ENCODE peak calls at places on chromosomes 7 and 10, in four cellular contexts. H is mesenchymal stem cell, J is IMR-90, I is neuronal stem cell. T is an unnamed sample.

GRCh38 chr10:49308881-49309280 is 9.9 kb downstream of the C10orf71 start:
- DNase-seq in J (no peak), H (no peak), I (no peak), T (no peak)

GRCh38 chr10:110802090-110802489 is 69.6 kb upstream of the PDCD4 start:
- DNase-seq in I (no peak), J (peak), H (peak), T (no peak)

GRCh38 chr10:16822726-16823360 is 5.6 kb upstream of the RSU1 start:
- DNase-seq in H (no peak), J (no peak), I (no peak), T (no peak)

GRCh38 chr10:129098517-129098916 is 368.5 kb upstream of the MGMT start:
- DNase-seq in I (no peak), J (no peak), H (no peak), T (no peak)

GRCh38 chr7:44911911-44912310 is 26.6 kb upstream of the PURB start:
- DNase-seq in J (no peak), H (no peak), I (no peak), T (no peak)

GRCh38 chr7:112495820-112496462 is 15.2 kb downstream of the LSMEM1 start:
- DNase-seq in I (peak), H (peak), J (peak), T (peak)

GRCh38 chr7:36440880-36441279 is 51.2 kb downstream of the ANLN start:
- DNase-seq in I (no peak), H (peak), J (peak), T (no peak)

GRCh38 chr10:88027570-88027969 is 164.1 kb downstream of the PTEN start:
- DNase-seq in I (no peak), J (no peak), H (no peak), T (no peak)

GRCh38 chr7:133274265-133274664 is 21.4 kb downstream of the EXOC4 start:
- DNase-seq in H (no peak), J (no peak), I (no peak), T (no peak)

GRCh38 chr7:103752995-103753394 is 236.5 kb downstream of the RELN start:
- DNase-seq in H (no peak), I (no peak), J (peak), T (no peak)

GRCh38 chr10:98349508-98349922 is 65.5 kb downstream of the PYROXD2 start:
- DNase-seq in J (peak), I (no peak), H (peak), T (no peak)

GRCh38 chr10:96831867-96832720 is at the start of gene LCOR:
- DNase-seq in J (peak), I (peak), H (peak), T (peak)

GRCh38 chr7:127231415-127231814 is 21.3 kb downstream of the GRM8 start:
- DNase-seq in J (no peak), H (no peak), I (no peak), T (no peak)
- H4K8ac ChIP-seq in J (no peak), H (no peak), I (no peak), T (no peak)

GRCh38 chr7:151340794-151341356 is 737 bp upstream of the NUB1 start:
- DNase-seq in J (no peak), H (no peak), I (no peak), T (peak)
- H4K8ac ChIP-seq in J (peak), H (peak), I (no peak), T (peak)

GRCh38 chr10:208616-209015 is 73.4 kb downstream of the ZMYND11 start:
- DNase-seq in I (no peak), H (no peak), J (no peak), T (no peak)

GRCh38 chr10:210297-210696 is 75.0 kb downstream of the ZMYND11 start:
- DNase-seq in I (no peak), J (no peak), H (no peak), T (no peak)

DNA sequence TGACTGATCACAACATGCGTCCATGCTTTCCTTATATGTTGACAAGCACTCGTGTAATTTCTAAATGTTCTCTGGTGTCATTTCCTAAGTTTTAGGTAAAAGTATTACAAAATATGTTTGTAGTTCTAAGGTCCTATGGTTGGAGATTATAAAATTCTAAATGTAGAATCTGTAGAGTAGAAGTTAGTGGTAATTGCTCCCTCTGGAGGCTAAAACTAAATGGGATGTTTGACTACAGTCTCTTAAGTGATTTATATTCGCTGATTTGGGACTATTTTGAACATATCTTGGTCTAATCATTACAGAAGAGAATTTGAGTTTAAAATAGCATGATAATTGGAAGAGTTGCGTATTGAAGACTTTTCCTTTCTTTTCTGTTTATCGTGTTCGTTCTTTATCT is 74.1 kb downstream of the ZMYND11 start:
- DNase-seq in J (peak), H (no peak), I (no peak), T (no peak)
- H4K8ac ChIP-seq in J (no peak), H (no peak), I (no peak), T (no peak)

GRCh38 chr7:155355176-155355575 is 57.5 kb downstream of the INSIG1 start:
- DNase-seq in I (no peak), H (no peak), J (no peak), T (no peak)

GRCh38 chr7:155355745-155356144 is 58.1 kb downstream of the INSIG1 start:
- DNase-seq in H (no peak), J (no peak), I (no peak), T (no peak)

GRCh38 chr7:155358066-155358947 is 60.6 kb downstream of the INSIG1 start:
- DNase-seq in H (no peak), I (no peak), J (no peak), T (no peak)

GRCh38 chr7:155357573-155358041 is 59.9 kb downstream of the INSIG1 start:
- DNase-seq in H (no peak), J (peak), I (no peak), T (no peak)

GRCh38 chr7:155356323-155357105 is 58.8 kb downstream of the INSIG1 start:
- DNase-seq in H (peak), I (no peak), J (no peak), T (no peak)
- H4K8ac ChIP-seq in H (no peak), I (no peak), J (no peak), T (no peak)

DNA sequence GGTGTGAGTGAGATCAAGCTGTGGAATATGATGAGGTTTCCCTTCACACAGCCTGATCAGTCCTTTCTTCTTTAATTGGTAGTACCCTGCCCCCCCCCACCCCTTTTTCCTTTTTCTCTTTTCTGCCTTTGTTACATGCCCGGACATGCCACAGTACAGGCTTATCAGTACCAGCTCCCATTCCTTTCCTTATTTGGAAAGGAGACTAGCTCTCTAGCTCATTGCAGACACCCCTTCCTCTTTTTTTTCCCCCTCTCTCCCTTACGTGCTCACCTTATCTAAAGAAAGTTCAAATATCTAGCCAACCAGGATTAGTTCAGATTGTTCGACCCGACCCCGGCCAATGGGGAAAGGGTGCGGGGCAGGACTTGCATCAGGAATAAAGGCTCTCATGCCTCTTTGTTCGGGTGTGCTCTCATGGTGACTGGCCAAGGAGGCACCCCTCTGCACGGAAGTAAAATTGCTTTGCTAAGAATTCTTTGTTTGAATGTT is 230.4 kb downstream of the ACTR3B start:
- DNase-seq in I (peak), H (no peak), J (peak), T (no peak)
- H4K8ac ChIP-seq in I (no peak), H (no peak), J (peak), T (no peak)

GRCh38 chr7:22823142-22823497 is 471 bp upstream of the TOMM7 start:
- DNase-seq in I (no peak), J (no peak), H (no peak), T (no peak)
- H4K8ac ChIP-seq in I (no peak), J (peak), H (peak), T (no peak)

DNA sequence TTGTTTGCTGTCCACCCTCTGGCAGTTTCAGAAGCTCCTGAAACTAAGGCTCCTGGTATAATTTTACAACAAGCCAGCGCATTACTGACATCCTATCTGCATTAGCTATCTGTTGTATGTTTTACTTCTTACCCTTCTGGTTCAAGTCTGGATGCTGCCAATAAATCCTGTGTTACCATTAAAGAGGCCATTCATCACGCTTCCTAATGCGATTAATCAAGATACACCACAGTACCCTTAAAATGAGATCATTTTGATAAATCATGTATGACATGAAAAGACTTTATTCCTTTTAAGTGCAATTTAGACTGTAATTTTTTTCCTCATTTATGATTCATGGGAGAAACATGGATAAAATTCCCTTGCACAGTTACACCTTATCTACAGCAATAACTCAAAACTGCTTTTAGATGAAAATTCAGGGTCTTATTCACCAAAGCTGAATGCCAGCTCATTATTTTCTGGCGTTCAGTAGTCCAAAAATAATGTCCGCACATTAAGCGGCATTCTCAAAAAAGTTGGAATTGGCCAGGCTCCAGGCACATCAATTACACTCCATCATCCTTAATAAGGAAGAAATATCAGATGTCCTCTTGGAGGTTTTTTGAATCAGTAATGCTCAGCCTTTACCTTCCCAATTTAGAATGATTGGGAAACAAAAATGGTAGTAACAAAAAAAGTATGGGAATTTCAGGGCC is 878.5 kb downstream of the LRMDA start:
- DNase-seq in I (no peak), H (peak), J (peak), T (no peak)
- H4K8ac ChIP-seq in I (no peak), H (no peak), J (no peak), T (no peak)

GRCh38 chr10:130137077-130137448 is 872 bp downstream of the GLRX3 start:
- DNase-seq in I (peak), J (peak), H (peak), T (no peak)

GRCh38 chr10:130138479-130138866 is 2.3 kb downstream of the GLRX3 start:
- DNase-seq in I (no peak), J (peak), H (peak), T (no peak)

GRCh38 chr10:130137659-130138478 is 1.7 kb downstream of the GLRX3 start:
- DNase-seq in I (no peak), H (no peak), J (no peak), T (no peak)

GRCh38 chr10:130136214-130137076 is at the start of gene GLRX3:
- DNase-seq in I (peak), J (peak), H (peak), T (peak)

DNA sequence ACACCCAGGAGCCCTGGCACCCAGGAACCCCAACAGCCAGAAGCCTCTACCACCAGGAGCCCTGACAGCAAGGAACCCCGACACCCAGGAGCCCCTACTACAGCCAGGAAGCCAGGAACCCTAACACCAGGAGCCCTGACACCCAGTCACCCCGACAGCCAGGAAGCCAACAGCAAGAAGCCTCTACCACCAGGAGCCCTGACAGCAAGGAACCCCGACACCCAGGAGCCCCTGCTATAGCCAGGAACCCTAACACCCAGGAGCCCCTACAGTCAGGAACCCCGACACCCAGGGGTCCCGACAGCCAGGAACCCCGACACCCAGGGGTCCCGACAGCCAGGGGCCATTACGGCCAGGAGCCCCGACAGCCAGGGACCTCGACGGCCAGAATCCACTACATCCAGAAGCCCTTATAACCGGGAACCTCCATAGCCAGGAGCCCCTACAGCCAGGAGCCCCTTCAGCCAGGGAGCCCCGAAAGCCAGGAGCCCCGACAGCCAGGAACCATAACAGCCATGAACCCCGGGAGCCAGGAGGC is 446 bp upstream of the GLRX3 start:
- DNase-seq in H (no peak), I (no peak), J (no peak), T (no peak)
- H4K8ac ChIP-seq in H (peak), I (peak), J (peak), T (peak)

T was measured in H1.